ENCODE peak calls at places on chromosome 5, in seven cellular contexts. One of them, this sample, is unnamed.

GRCh38 chr5:111278824-111279504 is 54.8 kb downstream of the CAMK4 start:
- DNase-seq in heart left ventricle: peak
- DNase-seq in substantia nigra: peak
- DNase-seq in right atrium auricular region: no peak
- DNase-seq in cardiac muscle cell: peak
- DNase-seq in WERI-Rb-1: peak
- DNase-seq in CD8-positive, alpha-beta T cell: peak
- DNase-seq in this sample: peak

GRCh38 chr5:56172225-56172624 is 60.9 kb downstream of the ANKRD55 start:
- DNase-seq in heart left ventricle: no peak
- DNase-seq in substantia nigra: no peak
- DNase-seq in right atrium auricular region: peak
- DNase-seq in cardiac muscle cell: no peak
- DNase-seq in WERI-Rb-1: no peak
- DNase-seq in CD8-positive, alpha-beta T cell: no peak
- DNase-seq in this sample: no peak

GRCh38 chr5:61732796-61733195 is 400.7 kb downstream of the ZSWIM6 start:
- DNase-seq in heart left ventricle: no peak
- DNase-seq in substantia nigra: peak
- DNase-seq in right atrium auricular region: no peak
- DNase-seq in cardiac muscle cell: no peak
- DNase-seq in WERI-Rb-1: no peak
- DNase-seq in CD8-positive, alpha-beta T cell: no peak
- DNase-seq in this sample: no peak

GRCh38 chr5:115389074-115389798 is 92.8 kb upstream of the CCDC112 start:
- DNase-seq in heart left ventricle: no peak
- DNase-seq in substantia nigra: no peak
- DNase-seq in right atrium auricular region: no peak
- DNase-seq in cardiac muscle cell: peak
- DNase-seq in WERI-Rb-1: peak
- DNase-seq in CD8-positive, alpha-beta T cell: no peak
- DNase-seq in this sample: no peak

GRCh38 chr5:78376315-78376714 is 15.9 kb downstream of the SCAMP1 start:
- DNase-seq in heart left ventricle: no peak
- DNase-seq in substantia nigra: no peak
- DNase-seq in right atrium auricular region: no peak
- DNase-seq in cardiac muscle cell: no peak
- DNase-seq in WERI-Rb-1: no peak
- DNase-seq in CD8-positive, alpha-beta T cell: no peak
- DNase-seq in this sample: no peak

GRCh38 chr5:151467576-151467975 is 20.2 kb downstream of the SLC36A1 start:
- DNase-seq in heart left ventricle: no peak
- DNase-seq in substantia nigra: no peak
- DNase-seq in right atrium auricular region: no peak
- DNase-seq in cardiac muscle cell: no peak
- DNase-seq in WERI-Rb-1: no peak
- DNase-seq in CD8-positive, alpha-beta T cell: no peak
- DNase-seq in this sample: no peak

GRCh38 chr5:150783422-150783928 is 4.9 kb downstream of the SMIM3 start:
- DNase-seq in heart left ventricle: peak
- DNase-seq in substantia nigra: no peak
- DNase-seq in right atrium auricular region: peak
- DNase-seq in cardiac muscle cell: no peak
- DNase-seq in WERI-Rb-1: no peak
- DNase-seq in CD8-positive, alpha-beta T cell: peak
- DNase-seq in this sample: peak

GRCh38 chr5:132387649-132388117 is 18.2 kb downstream of the SLC22A5 start:
- DNase-seq in heart left ventricle: peak
- DNase-seq in substantia nigra: no peak
- DNase-seq in right atrium auricular region: peak
- DNase-seq in cardiac muscle cell: peak
- DNase-seq in WERI-Rb-1: no peak
- DNase-seq in CD8-positive, alpha-beta T cell: no peak
- DNase-seq in this sample: no peak

GRCh38 chr5:83227611-83228010 is 150.3 kb downstream of the XRCC4 start:
- DNase-seq in heart left ventricle: no peak
- DNase-seq in substantia nigra: no peak
- DNase-seq in right atrium auricular region: no peak
- DNase-seq in cardiac muscle cell: no peak
- DNase-seq in WERI-Rb-1: no peak
- DNase-seq in CD8-positive, alpha-beta T cell: no peak
- DNase-seq in this sample: no peak

GRCh38 chr5:14445581-14446290 is 135.9 kb upstream of the OTULINL start:
- DNase-seq in heart left ventricle: peak
- DNase-seq in substantia nigra: no peak
- DNase-seq in right atrium auricular region: no peak
- DNase-seq in cardiac muscle cell: peak
- DNase-seq in WERI-Rb-1: no peak
- DNase-seq in CD8-positive, alpha-beta T cell: no peak
- DNase-seq in this sample: no peak

GRCh38 chr5:159185773-159186172 is 23.6 kb downstream of the RNF145 start:
- DNase-seq in heart left ventricle: no peak
- DNase-seq in substantia nigra: no peak
- DNase-seq in right atrium auricular region: no peak
- DNase-seq in cardiac muscle cell: no peak
- DNase-seq in WERI-Rb-1: no peak
- DNase-seq in CD8-positive, alpha-beta T cell: no peak
- DNase-seq in this sample: no peak

GRCh38 chr5:93675458-93676450 is 65.6 kb downstream of the POU5F2 start:
- DNase-seq in heart left ventricle: no peak
- DNase-seq in substantia nigra: no peak
- DNase-seq in right atrium auricular region: no peak
- DNase-seq in cardiac muscle cell: no peak
- DNase-seq in WERI-Rb-1: no peak
- DNase-seq in CD8-positive, alpha-beta T cell: no peak
- DNase-seq in this sample: no peak

GRCh38 chr5:30926181-30926580 is 267.3 kb upstream of the CDH6 start:
- DNase-seq in heart left ventricle: no peak
- DNase-seq in substantia nigra: no peak
- DNase-seq in right atrium auricular region: no peak
- DNase-seq in cardiac muscle cell: no peak
- DNase-seq in WERI-Rb-1: no peak
- DNase-seq in CD8-positive, alpha-beta T cell: no peak
- DNase-seq in this sample: no peak

DNA sequence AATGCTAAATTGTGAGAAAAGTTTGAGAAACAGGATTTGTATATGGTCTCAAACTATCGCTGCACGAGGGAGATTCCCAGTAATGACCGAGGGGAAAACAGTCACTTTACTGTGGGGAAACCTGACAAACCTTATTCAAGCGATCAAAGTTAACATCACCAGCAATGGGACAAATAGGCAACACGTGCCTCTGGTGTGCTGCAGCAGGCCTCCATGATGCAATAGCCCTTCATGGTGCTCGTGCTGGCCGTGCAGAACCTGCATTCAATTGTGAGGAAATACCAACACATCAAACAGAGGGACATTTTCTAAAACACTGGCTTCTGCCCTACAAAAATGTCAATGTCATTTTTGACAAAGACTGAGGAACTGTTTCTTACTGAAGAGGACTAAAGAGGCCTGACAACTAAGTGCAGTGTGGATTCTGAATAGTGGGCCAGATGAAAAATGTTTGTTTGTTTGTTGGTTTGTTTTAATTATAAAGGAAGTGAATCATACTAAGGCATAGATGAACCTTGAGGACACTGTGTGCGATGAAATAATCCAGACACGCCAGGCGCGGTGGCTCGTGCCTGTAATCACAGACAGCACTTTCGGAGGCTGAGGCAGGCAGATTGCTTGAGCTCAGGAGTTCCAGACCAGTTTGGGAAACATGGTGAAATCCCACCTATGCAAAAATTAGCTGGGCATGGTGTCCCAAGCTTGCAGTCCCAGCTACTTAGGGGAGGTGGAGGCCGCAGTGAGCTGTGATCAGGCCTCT is 17.6 kb upstream of the MARCHF6 start:
- DNase-seq in heart left ventricle: peak
- DNase-seq in substantia nigra: no peak
- DNase-seq in right atrium auricular region: peak
- DNase-seq in cardiac muscle cell: no peak
- DNase-seq in WERI-Rb-1: no peak
- DNase-seq in CD8-positive, alpha-beta T cell: no peak
- DNase-seq in this sample: no peak
- H3K27ac ChIP-seq in heart left ventricle: peak
- H3K27ac ChIP-seq in substantia nigra: no peak
- H3K27ac ChIP-seq in right atrium auricular region: peak
- H3K27ac ChIP-seq in cardiac muscle cell: no peak
- H3K27ac ChIP-seq in WERI-Rb-1: no peak
- H3K27ac ChIP-seq in CD8-positive, alpha-beta T cell: no peak
- H3K27ac ChIP-seq in this sample: no peak

GRCh38 chr5:177432905-177433657 is 6.6 kb downstream of the GRK6 start:
- DNase-seq in heart left ventricle: no peak
- DNase-seq in substantia nigra: no peak
- DNase-seq in right atrium auricular region: no peak
- DNase-seq in cardiac muscle cell: no peak
- DNase-seq in WERI-Rb-1: no peak
- DNase-seq in CD8-positive, alpha-beta T cell: no peak
- DNase-seq in this sample: no peak
- H3K27ac ChIP-seq in heart left ventricle: no peak
- H3K27ac ChIP-seq in substantia nigra: peak
- H3K27ac ChIP-seq in right atrium auricular region: no peak
- H3K27ac ChIP-seq in cardiac muscle cell: no peak
- H3K27ac ChIP-seq in WERI-Rb-1: no peak
- H3K27ac ChIP-seq in CD8-positive, alpha-beta T cell: no peak
- H3K27ac ChIP-seq in this sample: peak

GRCh38 chr5:21817668-21818419 is 1035.3 kb downstream of the CDH12 start:
- DNase-seq in heart left ventricle: no peak
- DNase-seq in substantia nigra: no peak
- DNase-seq in right atrium auricular region: no peak
- DNase-seq in cardiac muscle cell: no peak
- DNase-seq in WERI-Rb-1: no peak
- DNase-seq in CD8-positive, alpha-beta T cell: no peak
- DNase-seq in this sample: no peak
- H3K27ac ChIP-seq in heart left ventricle: no peak
- H3K27ac ChIP-seq in substantia nigra: no peak
- H3K27ac ChIP-seq in right atrium auricular region: no peak
- H3K27ac ChIP-seq in cardiac muscle cell: no peak
- H3K27ac ChIP-seq in WERI-Rb-1: no peak
- H3K27ac ChIP-seq in CD8-positive, alpha-beta T cell: no peak
- H3K27ac ChIP-seq in this sample: no peak

GRCh38 chr5:157370967-157371366 is 89.0 kb upstream of the NIPAL4 start:
- DNase-seq in heart left ventricle: no peak
- DNase-seq in substantia nigra: no peak
- DNase-seq in right atrium auricular region: no peak
- DNase-seq in cardiac muscle cell: peak
- DNase-seq in WERI-Rb-1: no peak
- DNase-seq in CD8-positive, alpha-beta T cell: no peak
- DNase-seq in this sample: no peak
- H3K27ac ChIP-seq in heart left ventricle: no peak
- H3K27ac ChIP-seq in substantia nigra: no peak
- H3K27ac ChIP-seq in right atrium auricular region: no peak
- H3K27ac ChIP-seq in cardiac muscle cell: peak
- H3K27ac ChIP-seq in WERI-Rb-1: no peak
- H3K27ac ChIP-seq in CD8-positive, alpha-beta T cell: no peak
- H3K27ac ChIP-seq in this sample: no peak

DNA sequence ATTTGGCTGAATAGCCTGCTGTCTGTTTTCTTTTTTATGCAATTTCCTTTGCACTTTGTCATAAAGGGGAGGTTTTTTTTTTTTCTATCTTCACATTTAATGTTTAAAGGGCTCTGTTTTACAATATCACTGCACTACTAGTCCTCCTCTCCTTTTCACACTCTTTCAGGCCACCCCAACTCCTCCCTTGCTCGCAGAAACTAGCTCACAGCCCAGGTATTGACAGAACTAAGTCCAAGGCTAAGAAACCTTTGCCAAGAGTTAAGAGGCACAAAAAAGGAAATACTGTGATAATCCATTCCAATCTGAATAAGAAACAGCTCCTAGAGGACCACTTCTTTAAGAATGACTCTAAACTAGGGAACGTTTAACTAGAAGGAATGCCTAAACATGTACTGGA is 1.1 kb upstream of the FGF10 start:
- DNase-seq in heart left ventricle: no peak
- DNase-seq in substantia nigra: no peak
- DNase-seq in right atrium auricular region: no peak
- DNase-seq in cardiac muscle cell: no peak
- DNase-seq in WERI-Rb-1: no peak
- DNase-seq in CD8-positive, alpha-beta T cell: no peak
- DNase-seq in this sample: no peak
- H3K27ac ChIP-seq in heart left ventricle: no peak
- H3K27ac ChIP-seq in substantia nigra: no peak
- H3K27ac ChIP-seq in right atrium auricular region: no peak
- H3K27ac ChIP-seq in cardiac muscle cell: peak
- H3K27ac ChIP-seq in WERI-Rb-1: no peak
- H3K27ac ChIP-seq in CD8-positive, alpha-beta T cell: no peak
- H3K27ac ChIP-seq in this sample: no peak

GRCh38 chr5:180208435-180209081 is 453 bp downstream of the RASGEF1C start:
- DNase-seq in heart left ventricle: no peak
- DNase-seq in substantia nigra: no peak
- DNase-seq in right atrium auricular region: no peak
- DNase-seq in cardiac muscle cell: peak
- DNase-seq in WERI-Rb-1: peak
- DNase-seq in CD8-positive, alpha-beta T cell: no peak
- DNase-seq in this sample: no peak

GRCh38 chr5:180206993-180207392 is 2.0 kb downstream of the RASGEF1C start:
- DNase-seq in heart left ventricle: no peak
- DNase-seq in substantia nigra: no peak
- DNase-seq in right atrium auricular region: no peak
- DNase-seq in cardiac muscle cell: no peak
- DNase-seq in WERI-Rb-1: no peak
- DNase-seq in CD8-positive, alpha-beta T cell: no peak
- DNase-seq in this sample: no peak

GRCh38 chr5:180207593-180207992 is 1.4 kb downstream of the RASGEF1C start:
- DNase-seq in heart left ventricle: no peak
- DNase-seq in substantia nigra: no peak
- DNase-seq in right atrium auricular region: no peak
- DNase-seq in cardiac muscle cell: no peak
- DNase-seq in WERI-Rb-1: no peak
- DNase-seq in CD8-positive, alpha-beta T cell: no peak
- DNase-seq in this sample: no peak

GRCh38 chr5:180209137-180209581 is at the start of gene RASGEF1C:
- DNase-seq in heart left ventricle: peak
- DNase-seq in substantia nigra: peak
- DNase-seq in right atrium auricular region: no peak
- DNase-seq in cardiac muscle cell: peak
- DNase-seq in WERI-Rb-1: peak
- DNase-seq in CD8-positive, alpha-beta T cell: peak
- DNase-seq in this sample: no peak

GRCh38 chr5:180208038-180208434 is 975 bp downstream of the RASGEF1C start:
- DNase-seq in heart left ventricle: no peak
- DNase-seq in substantia nigra: no peak
- DNase-seq in right atrium auricular region: no peak
- DNase-seq in cardiac muscle cell: no peak
- DNase-seq in WERI-Rb-1: no peak
- DNase-seq in CD8-positive, alpha-beta T cell: no peak
- DNase-seq in this sample: no peak
- H3K27ac ChIP-seq in heart left ventricle: no peak
- H3K27ac ChIP-seq in substantia nigra: no peak
- H3K27ac ChIP-seq in right atrium auricular region: no peak
- H3K27ac ChIP-seq in cardiac muscle cell: no peak
- H3K27ac ChIP-seq in WERI-Rb-1: no peak
- H3K27ac ChIP-seq in CD8-positive, alpha-beta T cell: no peak
- H3K27ac ChIP-seq in this sample: no peak

This sample was measured in effector memory CD4-positive, alpha-beta T cell.